ENCODE peak calls at places on chromosomes 7 and 10, in six cellular contexts. V is prostate gland, H is lung, X is fibroblast of lung, U is ovary, M is osteoblast. Q is an unnamed sample. For H3K27me3, the result is how much of the 10 kb centered on the place peaks cover.

GRCh38 chr10:26380815-26381214 is 57.3 kb upstream of the APBB1IP start:
- DNase-seq in M (no peak), X (peak), H (no peak), V (no peak), U (no peak), Q (no peak)

GRCh38 chr7:149460493-149461330 is at the start of gene ZNF777:
- DNase-seq in U (peak), X (peak), H (peak), V (peak), M (peak), Q (peak)

GRCh38 chr7:117163101-117163500 is 159.8 kb downstream of the WNT2 start:
- DNase-seq in M (no peak), V (no peak), X (peak), H (no peak), U (no peak), Q (no peak)

GRCh38 chr7:130912910-130913720 is 179.1 kb upstream of the KLF14 start:
- DNase-seq in H (peak), U (peak), V (no peak), X (peak), M (no peak), Q (no peak)

GRCh38 chr7:3897430-3898385 is 596.7 kb downstream of the SDK1 start:
- DNase-seq in X (peak), U (no peak), V (peak), M (peak), H (no peak), Q (peak)

GRCh38 chr7:73342645-73343044 is 14.7 kb downstream of the FKBP6 start:
- DNase-seq in H (no peak), X (peak), U (peak), V (no peak), M (peak), Q (peak)

GRCh38 chr10:92829042-92829785 is 19.1 kb upstream of the EXOC6 start:
- DNase-seq in U (no peak), M (no peak), V (no peak), X (no peak), H (no peak), Q (peak)

GRCh38 chr10:79084012-79084971 is 15.5 kb downstream of the ZMIZ1 start:
- DNase-seq in H (peak), U (peak), M (peak), V (peak), X (peak), Q (peak)

GRCh38 chr10:69179089-69179742 is 818 bp upstream of the SUPV3L1 start:
- DNase-seq in M (no peak), X (no peak), H (no peak), U (peak), V (no peak), Q (peak)

GRCh38 chr7:149728491-149729375 is 44.7 kb downstream of the ZNF467 start:
- DNase-seq in V (no peak), M (no peak), U (no peak), X (no peak), H (no peak), Q (no peak)

GRCh38 chr7:102469351-102469971 is 4.7 kb downstream of the LRWD1 start:
- DNase-seq in X (no peak), M (peak), V (no peak), U (no peak), H (no peak), Q (no peak)

GRCh38 chr10:71083457-71083975 is 128.9 kb upstream of the UNC5B start:
- DNase-seq in M (no peak), H (peak), U (no peak), V (no peak), X (no peak), Q (peak)

GRCh38 chr10:75432763-75433162 is 1.3 kb downstream of the LRMDA start:
- DNase-seq in M (no peak), X (no peak), V (no peak), H (no peak), U (no peak), Q (no peak)

GRCh38 chr7:105532709-105533460 is 884 bp downstream of the RINT1 start:
- DNase-seq in X (no peak), M (no peak), H (no peak), U (no peak), V (no peak), Q (peak)

DNA sequence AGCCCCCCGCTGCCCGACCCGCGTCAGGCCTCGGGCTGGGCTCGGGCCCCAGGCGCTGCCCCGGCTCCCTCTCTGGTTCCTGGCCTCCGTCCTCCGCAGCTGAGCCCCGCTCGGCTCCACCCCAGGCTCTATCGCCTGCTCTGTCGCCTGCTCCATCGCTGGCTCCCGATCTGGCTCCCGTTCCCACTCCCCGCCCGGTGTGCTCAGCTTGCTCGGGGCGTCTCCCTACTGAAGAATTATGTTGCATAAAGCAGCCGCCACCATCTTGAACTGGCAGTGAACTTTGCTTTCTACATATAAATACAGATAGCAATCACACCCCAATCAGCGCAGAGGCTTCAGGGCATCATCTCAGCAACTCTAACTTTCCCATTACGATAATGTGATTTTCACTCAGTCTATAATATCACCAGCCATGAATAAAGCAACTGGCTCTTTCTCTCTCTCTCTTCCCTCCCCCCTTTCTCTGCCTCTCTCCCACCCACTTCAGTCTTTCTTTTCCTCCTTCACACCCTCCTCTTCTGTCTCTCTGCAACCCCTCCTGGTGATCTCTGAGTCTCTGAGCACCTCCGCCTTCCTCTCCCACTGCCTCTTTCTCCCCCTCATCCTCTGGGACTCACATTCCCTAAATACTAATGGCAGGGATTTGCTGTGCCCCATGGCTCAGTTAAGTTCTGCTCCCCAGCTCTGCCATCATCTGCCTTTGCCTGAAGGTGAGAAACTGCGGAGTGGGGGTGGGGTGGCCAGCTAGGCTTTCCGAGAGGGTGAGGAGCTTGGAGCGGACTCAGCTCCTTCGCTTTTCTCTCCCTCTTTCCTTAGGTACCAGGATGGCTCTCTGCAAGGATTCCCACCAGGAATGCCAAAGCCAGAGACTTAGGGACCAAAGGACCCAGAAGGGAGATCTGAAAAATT is 43.2 kb upstream of the BTRC start:
- DNase-seq in X (no peak), V (no peak), M (no peak), H (no peak), U (peak), Q (peak)
- H3K4me3 ChIP-seq in X (peak), V (no peak), M (peak), H (no peak), U (no peak), Q (peak)

GRCh38 chr7:1647961-1648631 is 22.0 kb upstream of the ELFN1 start:
- DNase-seq in M (peak), V (peak), H (no peak), X (no peak), U (no peak), Q (peak)
- H3K27me3 ChIP-seq in M (under half), V (under half), H (under half), X (under half), U (under half), Q (under half)

GRCh38 chr10:119090968-119091367 is 10.4 kb upstream of the EIF3A start:
- DNase-seq in U (no peak), M (no peak), X (peak), H (no peak), V (no peak), Q (no peak)
- H3K4me3 ChIP-seq in U (no peak), M (no peak), X (no peak), H (no peak), V (no peak), Q (no peak)

GRCh38 chr7:128205068-128205467 is 36.0 kb upstream of the LEP start:
- DNase-seq in H (no peak), M (no peak), V (no peak), U (no peak), X (no peak), Q (no peak)

GRCh38 chr7:128206017-128206746 is 34.9 kb upstream of the LEP start:
- DNase-seq in H (no peak), U (no peak), M (no peak), V (no peak), X (no peak), Q (peak)

GRCh38 chr7:128207609-128208008 is 33.5 kb upstream of the LEP start:
- DNase-seq in U (no peak), M (no peak), V (no peak), X (no peak), H (no peak), Q (peak)

GRCh38 chr7:128204455-128204854 is 36.6 kb upstream of the LEP start:
- DNase-seq in V (no peak), M (no peak), H (no peak), X (no peak), U (no peak), Q (no peak)

DNA sequence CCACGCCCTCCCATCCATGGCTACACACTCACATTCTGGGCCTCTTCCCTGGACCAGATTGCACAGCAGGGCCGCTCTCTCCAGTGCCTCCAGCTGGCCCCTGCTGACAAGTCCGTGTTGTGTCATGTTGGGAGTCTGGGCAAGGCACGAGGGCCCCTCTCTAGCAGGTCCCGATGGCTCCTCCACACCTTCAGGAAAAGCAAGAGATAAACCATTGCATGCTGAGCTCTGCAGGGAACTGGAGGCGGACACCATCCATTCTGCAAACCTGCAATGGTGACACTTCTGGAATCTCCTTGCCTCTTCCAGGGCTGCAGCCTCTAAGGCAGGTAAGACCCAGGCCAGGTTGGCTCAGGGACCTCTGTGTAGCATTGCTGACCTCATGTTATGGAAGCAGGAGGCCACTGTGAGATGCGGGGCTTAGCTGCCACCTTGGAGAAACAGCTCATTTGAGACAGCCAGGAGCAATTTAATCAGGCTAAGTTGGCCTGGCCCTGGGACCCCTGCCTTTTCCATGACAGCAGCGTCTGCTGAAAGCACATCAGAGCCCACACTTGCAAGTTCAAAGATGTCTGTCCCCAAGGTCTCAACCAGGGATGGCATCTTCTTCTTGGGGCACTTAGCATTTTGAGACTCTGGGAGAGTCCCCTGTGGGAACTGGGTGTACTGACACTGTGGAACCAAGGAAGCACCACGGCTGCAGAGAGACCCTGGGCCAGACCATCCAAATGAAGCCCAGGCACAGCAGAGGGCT is 34.2 kb upstream of the LEP start:
- DNase-seq in U (no peak), V (no peak), X (no peak), H (no peak), M (no peak), Q (no peak)
- H3K27me3 ChIP-seq in U (under half), V (under half), X (under half), H (under half), M (under half), Q (under half)